ENCODE peak calls at places on chromosomes 12 and 14, in six cellular contexts. X is dorsolateral prefrontal cortex, J is PC-9, E is left lung, W is ovary, M is BE2C. K is an unnamed sample.

GRCh38 chr12:82329508-82329907 is 28.7 kb downstream of the CCDC59 start:
- DNase-seq in E (no peak), W (no peak), X (no peak), M (no peak), J (no peak), K (no peak)

GRCh38 chr14:75876526-75876925 is 105.3 kb downstream of the TGFB3 start:
- DNase-seq in W (no peak), E (no peak), J (no peak), X (no peak), M (no peak), K (no peak)

GRCh38 chr12:128992550-128992949 is 139.3 kb downstream of the GLT1D1 start:
- DNase-seq in M (no peak), J (no peak), X (no peak), E (no peak), W (no peak), K (no peak)

GRCh38 chr14:25041484-25041883 is 8.5 kb downstream of the STXBP6 start:
- DNase-seq in X (no peak), J (no peak), M (no peak), W (no peak), E (no peak), K (no peak)

GRCh38 chr14:103726474-103726873 is 10.9 kb downstream of the ZFYVE21 start:
- DNase-seq in M (no peak), X (no peak), E (no peak), W (no peak), J (no peak), K (no peak)

GRCh38 chr12:127628655-127629054 is 638.3 kb upstream of the TMEM132C start:
- DNase-seq in J (no peak), M (no peak), W (no peak), X (no peak), E (no peak), K (no peak)

GRCh38 chr12:31750747-31751039 is 21.9 kb upstream of the AMN1 start:
- DNase-seq in J (no peak), X (no peak), M (no peak), W (no peak), E (no peak), K (no peak)

GRCh38 chr14:93010118-93010475 is 87.1 kb downstream of the CHGA start:
- DNase-seq in E (no peak), X (no peak), M (no peak), W (no peak), J (no peak), K (no peak)

GRCh38 chr12:19131020-19131431 is 1.5 kb downstream of the PLEKHA5 start:
- DNase-seq in M (no peak), W (no peak), J (peak; percentile 30), X (no peak), E (no peak), K (peak; percentile 15)

GRCh38 chr12:110330544-110330943 is 49.5 kb downstream of the ATP2A2 start:
- DNase-seq in J (no peak), M (no peak), X (no peak), E (no peak), W (no peak), K (no peak)

GRCh38 chr12:28184378-28184777 is 5.9 kb upstream of the CCDC91 start:
- DNase-seq in W (no peak), M (no peak), J (no peak), E (no peak), X (no peak), K (no peak)

GRCh38 chr12:7787574-7788315 is 1.5 kb upstream of the NANOG start:
- DNase-seq in X (no peak), E (no peak), W (no peak), J (no peak), M (no peak), K (no peak)

GRCh38 chr14:94394594-94395305 is 6.3 kb upstream of the SERPINA1 start:
- DNase-seq in X (peak; percentile 43), E (peak; percentile 79), J (no peak), W (no peak), M (no peak), K (no peak)

GRCh38 chr14:65835501-65835900 is 423.0 kb downstream of the FUT8 start:
- DNase-seq in M (no peak), J (no peak), W (no peak), E (no peak), X (no peak), K (no peak)

GRCh38 chr14:65834812-65835211 is 422.3 kb downstream of the FUT8 start:
- DNase-seq in E (no peak), J (no peak), X (no peak), M (no peak), W (no peak), K (no peak)

GRCh38 chr14:65834051-65834450 is 421.5 kb downstream of the FUT8 start:
- DNase-seq in E (no peak), M (no peak), X (no peak), W (no peak), J (no peak), K (no peak)

GRCh38 chr14:65833256-65833880 is 420.8 kb downstream of the FUT8 start:
- DNase-seq in W (no peak), M (no peak), E (no peak), J (no peak), X (no peak), K (no peak)

GRCh38 chr14:65832431-65833253 is 420.1 kb downstream of the FUT8 start:
- DNase-seq in E (no peak), J (no peak), M (no peak), W (no peak), X (no peak), K (no peak)
- TF ChIP-seq CTCF in E (no peak), J (no peak), M (peak; percentile 47), W (no peak), X (no peak), K (no peak)

DNA sequence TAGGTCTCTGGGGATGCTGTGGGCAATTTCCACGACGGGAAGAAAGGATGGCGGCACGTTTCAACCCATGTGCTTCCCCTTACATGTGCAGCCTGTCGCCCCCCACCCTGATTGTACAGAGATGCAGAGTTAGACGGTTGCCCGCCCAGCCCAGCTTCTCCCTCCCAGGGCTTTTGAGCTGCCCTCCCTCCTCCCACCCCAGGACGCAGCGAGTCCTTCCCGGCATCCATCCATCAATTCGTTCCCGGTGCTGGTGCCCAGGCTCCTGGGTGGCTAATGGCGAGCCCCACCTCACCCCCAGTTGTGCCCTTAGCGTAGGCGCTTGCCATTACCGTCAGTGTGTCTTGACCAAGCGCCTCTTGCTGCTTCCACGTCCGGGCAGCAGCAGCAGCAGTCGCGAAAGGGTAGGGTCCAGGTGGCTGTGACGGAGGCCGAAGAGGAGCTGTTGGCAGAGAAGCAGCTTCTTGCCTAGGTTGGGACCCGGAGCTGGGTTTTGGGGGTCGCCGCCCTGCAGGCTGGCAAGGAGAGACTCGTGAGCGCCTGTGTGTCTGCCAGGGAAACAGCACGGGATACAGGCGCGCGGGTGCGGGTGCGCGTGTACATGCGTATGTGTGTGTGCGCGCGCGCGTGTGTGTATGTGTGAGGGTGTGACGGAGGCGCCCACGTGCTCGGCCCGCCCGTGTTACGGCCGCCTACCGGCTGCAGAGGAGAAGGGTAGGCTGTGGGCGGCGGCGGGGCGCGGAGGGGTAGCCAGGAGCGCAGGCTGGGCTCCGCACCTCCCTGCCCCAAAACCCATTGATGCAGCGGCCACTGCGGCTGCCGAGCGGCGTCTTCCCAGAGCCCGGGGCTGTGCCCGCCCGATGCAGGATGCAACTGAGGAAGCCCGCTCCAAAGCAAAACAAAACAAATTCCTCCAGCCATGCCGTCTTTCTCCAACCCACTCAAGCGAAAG is at the start of gene SLC6A15:
- DNase-seq in X (peak; percentile 87), M (peak; percentile 95), W (peak; percentile 27), J (no peak), E (peak; percentile 38), K (no peak)
- TF ChIP-seq CTCF in X (peak; percentile 67), M (peak; percentile 48), W (no peak), J (no peak), E (no peak), K (no peak)

DNA sequence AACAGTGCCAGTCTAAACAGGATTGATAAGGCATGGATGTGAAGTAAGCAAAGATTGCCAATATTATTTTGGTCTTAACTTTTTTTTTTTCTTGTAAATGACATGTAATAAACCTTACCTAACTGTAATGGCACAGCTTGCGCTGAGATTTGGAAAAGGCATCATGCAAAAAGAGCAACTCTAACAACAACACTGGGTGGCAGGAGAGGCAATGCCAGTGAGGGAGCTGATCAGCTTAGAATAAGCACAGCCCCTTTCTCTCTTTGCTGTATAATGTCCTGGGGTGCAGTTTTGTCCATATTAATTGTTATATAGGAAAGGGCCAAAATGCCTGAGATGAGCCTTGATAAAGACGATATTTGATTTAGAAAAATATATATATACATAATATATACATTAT is 1589.7 kb upstream of the FLRT2 start:
- DNase-seq in J (no peak), W (no peak), M (no peak), X (no peak), E (no peak), K (no peak)
- TF ChIP-seq CTCF in J (no peak), W (no peak), M (no peak), X (no peak), E (no peak), K (no peak)

GRCh38 chr14:96281486-96281885 is 25.5 kb downstream of the BDKRB1 start:
- DNase-seq in W (no peak), X (no peak), E (no peak), M (no peak), J (no peak), K (no peak)
- TF ChIP-seq CTCF in W (no peak), X (no peak), E (no peak), M (peak; percentile 52), J (no peak), K (no peak)